ENCODE peak calls at places on chromosomes 3 and 15, in ten cellular contexts. W is COR-L47; H is PC-9; A is nucleus accumbens; F is CD4-positive, CD25-positive, alpha-beta regulatory T cell; C is breast epithelium; T is epithelial cell of esophagus; R is HS-5; N is HT-29; Z is GOT3. U is an unnamed sample.

GRCh38 chr15:31396881-31397560 is 70.4 kb downstream of the KLF13 start:
- DNase-seq in A (peak), C (peak), H (peak), Z (peak), N (peak), W (peak), F (no peak), T (peak), R (no peak), U (peak)

GRCh38 chr3:4351164-4351855 is 48.1 kb downstream of the SETMAR start:
- DNase-seq in T (no peak), W (no peak), Z (no peak), H (no peak), C (no peak), F (no peak), N (no peak), R (no peak), A (no peak), U (no peak)

GRCh38 chr15:74024687-74025086 is 30.2 kb downstream of the PML start:
- DNase-seq in A (no peak), H (no peak), R (no peak), N (no peak), Z (no peak), T (no peak), C (peak), W (no peak), F (no peak), U (no peak)

GRCh38 chr3:11154036-11154952 is at the start of gene HRH1:
- DNase-seq in H (peak), T (peak), Z (no peak), N (no peak), A (no peak), C (no peak), W (no peak), F (no peak), R (no peak), U (no peak)

GRCh38 chr3:197883541-197883940 is 66.4 kb upstream of the RPL35A start:
- DNase-seq in A (no peak), R (no peak), H (no peak), T (no peak), Z (no peak), W (no peak), F (no peak), C (no peak), N (no peak), U (no peak)

GRCh38 chr3:132038198-132038825 is 3.5 kb upstream of the CPNE4 start:
- DNase-seq in Z (no peak), N (peak), C (no peak), W (peak), R (peak), A (no peak), T (peak), F (no peak), H (no peak), U (no peak)

GRCh38 chr3:169041677-169042171 is 621.8 kb downstream of the MECOM start:
- DNase-seq in T (peak), W (peak), Z (no peak), C (no peak), A (no peak), N (peak), H (no peak), F (no peak), R (peak), U (no peak)

GRCh38 chr3:153163349-153164008 is 1.5 kb downstream of the RAP2B start:
- DNase-seq in R (no peak), C (no peak), N (peak), A (no peak), H (peak), F (no peak), T (peak), W (no peak), Z (no peak), U (peak)

GRCh38 chr3:125512135-125512920 is 7.7 kb downstream of the SNX4 start:
- DNase-seq in F (no peak), R (peak), H (no peak), A (no peak), C (no peak), Z (no peak), N (peak), T (peak), W (peak), U (no peak)

GRCh38 chr3:59573911-59574310 is 524.1 kb upstream of the CFAP20DC start:
- DNase-seq in H (no peak), N (no peak), R (no peak), F (no peak), C (peak), Z (no peak), T (peak), A (peak), W (peak), U (peak)

U was measured in tibial nerve.